ENCODE peak calls at places on chromosome 18, in five cellular contexts. One of them, this sample, is unnamed.

GRCh38 chr18:13374468-13375301 is 156.1 kb downstream of the LDLRAD4 start:
- DNase-seq in uterus: no peak
- DNase-seq in fibroblast of lung: peak
- DNase-seq in left lung: no peak
- DNase-seq in astrocyte: peak
- DNase-seq in this sample: no peak

GRCh38 chr18:35443434-35443833 is 54.3 kb downstream of the INO80C start:
- DNase-seq in uterus: no peak
- DNase-seq in fibroblast of lung: no peak
- DNase-seq in left lung: no peak
- DNase-seq in astrocyte: no peak
- DNase-seq in this sample: no peak

GRCh38 chr18:48402953-48403352 is 6.2 kb downstream of the ZBTB7C start:
- DNase-seq in uterus: no peak
- DNase-seq in fibroblast of lung: peak
- DNase-seq in left lung: no peak
- DNase-seq in astrocyte: peak
- DNase-seq in this sample: no peak

GRCh38 chr18:74530584-74530862 is 3.8 kb upstream of the CNDP1 start:
- DNase-seq in uterus: no peak
- DNase-seq in fibroblast of lung: no peak
- DNase-seq in left lung: no peak
- DNase-seq in astrocyte: no peak
- DNase-seq in this sample: no peak

GRCh38 chr18:34092796-34093195 is 131.9 kb downstream of the NOL4 start:
- DNase-seq in uterus: no peak
- DNase-seq in fibroblast of lung: no peak
- DNase-seq in left lung: no peak
- DNase-seq in astrocyte: no peak
- DNase-seq in this sample: no peak

GRCh38 chr18:46756172-46756558 is 688 bp downstream of the ST8SIA5 start:
- DNase-seq in uterus: no peak
- DNase-seq in fibroblast of lung: no peak
- DNase-seq in left lung: peak
- DNase-seq in astrocyte: no peak
- DNase-seq in this sample: no peak

GRCh38 chr18:63627819-63628218 is 16.2 kb downstream of the SERPINB4 start:
- DNase-seq in uterus: no peak
- DNase-seq in fibroblast of lung: no peak
- DNase-seq in left lung: no peak
- DNase-seq in astrocyte: no peak
- DNase-seq in this sample: no peak

GRCh38 chr18:12768622-12769021 is 65.8 kb downstream of the PSMG2 start:
- DNase-seq in uterus: no peak
- DNase-seq in fibroblast of lung: peak
- DNase-seq in left lung: no peak
- DNase-seq in astrocyte: peak
- DNase-seq in this sample: no peak

GRCh38 chr18:53790817-53791216 is 433.7 kb downstream of the MBD2 start:
- DNase-seq in uterus: no peak
- DNase-seq in fibroblast of lung: peak
- DNase-seq in left lung: no peak
- DNase-seq in astrocyte: peak
- DNase-seq in this sample: no peak

GRCh38 chr18:60350975-60351374 is 21.6 kb downstream of the MC4R start:
- DNase-seq in uterus: no peak
- DNase-seq in fibroblast of lung: no peak
- DNase-seq in left lung: no peak
- DNase-seq in astrocyte: no peak
- DNase-seq in this sample: no peak

GRCh38 chr18:48325115-48325670 is 84.0 kb downstream of the ZBTB7C start:
- DNase-seq in uterus: no peak
- DNase-seq in fibroblast of lung: no peak
- DNase-seq in left lung: no peak
- DNase-seq in astrocyte: no peak
- DNase-seq in this sample: no peak

GRCh38 chr18:5285326-5285725 is 10.2 kb downstream of the ZBTB14 start:
- DNase-seq in uterus: no peak
- DNase-seq in fibroblast of lung: no peak
- DNase-seq in left lung: no peak
- DNase-seq in astrocyte: no peak
- DNase-seq in this sample: no peak

GRCh38 chr18:75107196-75107930 is 101.6 kb downstream of the PTGR3 start:
- DNase-seq in uterus: no peak
- DNase-seq in fibroblast of lung: no peak
- DNase-seq in left lung: no peak
- DNase-seq in astrocyte: no peak
- DNase-seq in this sample: no peak

GRCh38 chr18:6096747-6097146 is 201.4 kb upstream of the TMEM200C start:
- DNase-seq in uterus: no peak
- DNase-seq in fibroblast of lung: no peak
- DNase-seq in left lung: no peak
- DNase-seq in astrocyte: no peak
- DNase-seq in this sample: no peak

GRCh38 chr18:78696698-78697435 is 282.8 kb upstream of the SALL3 start:
- DNase-seq in uterus: no peak
- DNase-seq in fibroblast of lung: no peak
- DNase-seq in left lung: peak
- DNase-seq in astrocyte: no peak
- DNase-seq in this sample: no peak

GRCh38 chr18:8562914-8563313 is 46.3 kb upstream of the RAB12 start:
- DNase-seq in uterus: no peak
- DNase-seq in fibroblast of lung: no peak
- DNase-seq in left lung: no peak
- DNase-seq in astrocyte: no peak
- DNase-seq in this sample: no peak

GRCh38 chr18:36176739-36177138 is 10.6 kb upstream of the MOCOS start:
- DNase-seq in uterus: no peak
- DNase-seq in fibroblast of lung: peak
- DNase-seq in left lung: no peak
- DNase-seq in astrocyte: peak
- DNase-seq in this sample: no peak

GRCh38 chr18:58584219-58585127 is 44.4 kb downstream of the ALPK2 start:
- DNase-seq in uterus: no peak
- DNase-seq in fibroblast of lung: peak
- DNase-seq in left lung: no peak
- DNase-seq in astrocyte: peak
- DNase-seq in this sample: no peak

DNA sequence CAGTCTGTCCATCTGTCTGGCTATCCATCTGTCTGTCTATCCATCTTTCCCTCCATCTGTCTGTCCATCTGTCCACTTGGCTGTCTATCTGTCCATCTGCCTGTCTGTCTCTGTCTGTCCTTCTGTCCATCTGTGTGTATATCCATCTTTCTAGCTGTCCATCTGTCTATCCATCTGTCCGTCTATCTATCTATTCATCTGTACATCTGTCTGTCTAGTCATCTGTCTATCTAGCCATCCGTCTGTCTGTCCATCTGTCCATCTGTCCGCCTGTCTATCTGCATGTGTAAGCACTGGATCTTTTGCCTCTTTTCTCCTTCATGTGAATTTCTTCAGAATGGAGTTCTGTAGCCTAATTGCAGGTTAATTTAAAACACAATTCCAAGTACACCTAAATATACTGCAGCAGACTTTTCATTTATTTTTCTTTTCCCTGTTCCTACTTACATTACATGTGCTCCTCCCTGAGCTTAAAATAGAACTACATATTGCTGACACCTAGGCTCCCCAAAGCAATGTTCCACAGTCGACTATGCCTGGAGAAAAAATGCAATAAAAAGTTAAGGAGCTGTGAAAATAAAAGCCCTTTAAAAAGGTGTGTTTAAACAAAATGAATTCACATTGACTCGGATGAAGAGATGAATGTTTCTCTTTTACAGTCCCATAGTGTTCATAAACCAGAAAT is 37.5 kb upstream of the TXNDC2 start:
- DNase-seq in uterus: no peak
- DNase-seq in fibroblast of lung: no peak
- DNase-seq in left lung: no peak
- DNase-seq in astrocyte: no peak
- DNase-seq in this sample: no peak
- H3K4me3 ChIP-seq in uterus: no peak
- H3K4me3 ChIP-seq in fibroblast of lung: no peak
- H3K4me3 ChIP-seq in left lung: no peak
- H3K4me3 ChIP-seq in astrocyte: no peak
- H3K4me3 ChIP-seq in this sample: no peak

GRCh38 chr18:61943175-61943964 is 50.6 kb upstream of the RNF152 start:
- DNase-seq in uterus: no peak
- DNase-seq in fibroblast of lung: peak
- DNase-seq in left lung: no peak
- DNase-seq in astrocyte: peak
- DNase-seq in this sample: no peak

GRCh38 chr18:61935362-61935761 is 42.6 kb upstream of the RNF152 start:
- DNase-seq in uterus: no peak
- DNase-seq in fibroblast of lung: no peak
- DNase-seq in left lung: no peak
- DNase-seq in astrocyte: no peak
- DNase-seq in this sample: no peak

GRCh38 chr18:61942072-61942471 is 49.3 kb upstream of the RNF152 start:
- DNase-seq in uterus: no peak
- DNase-seq in fibroblast of lung: no peak
- DNase-seq in left lung: no peak
- DNase-seq in astrocyte: no peak
- DNase-seq in this sample: no peak

DNA sequence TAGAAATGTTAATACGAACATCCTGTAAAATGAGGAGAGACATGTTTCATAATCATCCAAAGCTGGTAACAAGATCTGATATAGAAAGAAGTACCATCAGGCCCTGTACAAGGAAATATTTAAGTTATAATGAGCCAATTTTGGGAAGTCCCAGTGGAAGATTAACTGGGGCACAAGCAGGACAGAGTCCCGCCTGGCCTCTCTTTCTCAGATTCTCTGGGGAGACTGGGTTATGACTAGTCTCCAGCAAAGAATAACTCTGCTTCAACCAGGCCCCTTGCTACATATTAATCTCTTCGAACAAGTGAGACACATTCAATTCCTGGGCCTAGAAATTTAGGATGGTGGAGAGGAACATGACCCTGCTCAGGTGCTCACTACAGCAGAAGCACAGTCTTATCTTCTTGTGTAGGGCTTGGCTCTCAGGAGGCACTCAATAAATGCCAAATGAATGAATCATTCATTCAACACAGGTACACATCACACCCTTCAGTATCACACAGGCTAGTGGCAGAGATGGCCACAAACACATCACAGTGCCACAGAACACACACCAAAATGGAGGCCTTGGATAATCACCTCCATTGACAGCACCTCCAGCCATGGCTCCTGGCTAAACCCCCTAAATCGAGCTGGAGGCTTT is 46.3 kb upstream of the RNF152 start:
- DNase-seq in uterus: no peak
- DNase-seq in fibroblast of lung: no peak
- DNase-seq in left lung: no peak
- DNase-seq in astrocyte: no peak
- DNase-seq in this sample: no peak
- H3K4me3 ChIP-seq in uterus: no peak
- H3K4me3 ChIP-seq in fibroblast of lung: no peak
- H3K4me3 ChIP-seq in left lung: no peak
- H3K4me3 ChIP-seq in astrocyte: no peak
- H3K4me3 ChIP-seq in this sample: no peak

GRCh38 chr18:55401275-55401620 is 186.7 kb downstream of the TCF4 start:
- DNase-seq in uterus: no peak
- DNase-seq in fibroblast of lung: peak
- DNase-seq in left lung: no peak
- DNase-seq in astrocyte: peak
- DNase-seq in this sample: no peak

GRCh38 chr18:55398858-55399257 is 189.1 kb downstream of the TCF4 start:
- DNase-seq in uterus: no peak
- DNase-seq in fibroblast of lung: no peak
- DNase-seq in left lung: no peak
- DNase-seq in astrocyte: no peak
- DNase-seq in this sample: no peak

GRCh38 chr18:55402731-55403405 is 185.1 kb downstream of the TCF4 start:
- DNase-seq in uterus: no peak
- DNase-seq in fibroblast of lung: peak
- DNase-seq in left lung: no peak
- DNase-seq in astrocyte: peak
- DNase-seq in this sample: no peak

GRCh38 chr18:55401638-55402191 is 186.3 kb downstream of the TCF4 start:
- DNase-seq in uterus: peak
- DNase-seq in fibroblast of lung: peak
- DNase-seq in left lung: no peak
- DNase-seq in astrocyte: peak
- DNase-seq in this sample: no peak

GRCh38 chr18:55400590-55401274 is 187.3 kb downstream of the TCF4 start:
- DNase-seq in uterus: no peak
- DNase-seq in fibroblast of lung: peak
- DNase-seq in left lung: no peak
- DNase-seq in astrocyte: peak
- DNase-seq in this sample: no peak
- H3K4me3 ChIP-seq in uterus: peak
- H3K4me3 ChIP-seq in fibroblast of lung: peak
- H3K4me3 ChIP-seq in left lung: peak
- H3K4me3 ChIP-seq in astrocyte: peak
- H3K4me3 ChIP-seq in this sample: peak

DNA sequence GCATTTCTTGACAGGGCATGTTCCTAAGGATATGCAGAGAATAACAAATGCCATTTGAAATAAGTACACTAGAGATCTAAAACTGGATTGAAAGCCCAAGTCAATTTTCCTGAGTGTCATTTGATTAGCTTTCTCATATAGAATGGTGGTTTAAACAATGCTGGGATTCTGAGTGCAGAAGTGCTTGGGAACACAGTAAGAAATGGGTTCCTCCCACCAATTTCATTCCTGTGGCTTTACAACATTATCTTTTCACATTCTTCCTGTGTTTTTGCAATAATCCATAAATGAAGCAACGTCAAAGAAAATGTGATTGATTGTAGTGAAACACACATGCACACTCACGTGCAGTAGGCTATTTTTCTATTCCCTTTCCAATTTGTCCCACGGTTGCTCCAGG is 1858.4 kb upstream of the PIK3C3 start:
- DNase-seq in uterus: no peak
- DNase-seq in fibroblast of lung: peak
- DNase-seq in left lung: no peak
- DNase-seq in astrocyte: peak
- DNase-seq in this sample: no peak
- H3K4me3 ChIP-seq in uterus: no peak
- H3K4me3 ChIP-seq in fibroblast of lung: no peak
- H3K4me3 ChIP-seq in left lung: no peak
- H3K4me3 ChIP-seq in astrocyte: no peak
- H3K4me3 ChIP-seq in this sample: no peak

GRCh38 chr18:808086-808485 is 4.0 kb downstream of the YES1 start:
- DNase-seq in uterus: no peak
- DNase-seq in fibroblast of lung: peak
- DNase-seq in left lung: no peak
- DNase-seq in astrocyte: peak
- DNase-seq in this sample: no peak

GRCh38 chr18:805008-805754 is 6.9 kb downstream of the YES1 start:
- DNase-seq in uterus: no peak
- DNase-seq in fibroblast of lung: no peak
- DNase-seq in left lung: no peak
- DNase-seq in astrocyte: no peak
- DNase-seq in this sample: no peak

GRCh38 chr18:809985-810642 is 1.9 kb downstream of the YES1 start:
- DNase-seq in uterus: no peak
- DNase-seq in fibroblast of lung: peak
- DNase-seq in left lung: no peak
- DNase-seq in astrocyte: no peak
- DNase-seq in this sample: no peak

GRCh38 chr18:808502-808901 is 3.5 kb downstream of the YES1 start:
- DNase-seq in uterus: no peak
- DNase-seq in fibroblast of lung: peak
- DNase-seq in left lung: no peak
- DNase-seq in astrocyte: peak
- DNase-seq in this sample: no peak

GRCh38 chr18:805755-806110 is 6.3 kb downstream of the YES1 start:
- DNase-seq in uterus: no peak
- DNase-seq in fibroblast of lung: no peak
- DNase-seq in left lung: no peak
- DNase-seq in astrocyte: no peak
- DNase-seq in this sample: no peak
- H3K4me3 ChIP-seq in uterus: no peak
- H3K4me3 ChIP-seq in fibroblast of lung: no peak
- H3K4me3 ChIP-seq in left lung: no peak
- H3K4me3 ChIP-seq in astrocyte: no peak
- H3K4me3 ChIP-seq in this sample: no peak